ENCODE peak calls at places on chromosomes 16 and 17, in four cellular contexts. B, K, T and X are unnamed samples.

GRCh38 chr17:29807520-29808361 is 122.3 kb downstream of the SSH2 start:
- DNase-seq in T (peak; percentile 41), B (peak; percentile 65), K (peak; percentile 55), X (peak; percentile 71)

GRCh38 chr17:81400154-81400938 is 5.1 kb downstream of the BAHCC1 start:
- DNase-seq in T (no peak), B (no peak), K (no peak), X (peak; percentile 65)

GRCh38 chr17:80104321-80104955 is 3.1 kb downstream of the GAA start:
- DNase-seq in K (no peak), B (peak; percentile 57), T (no peak), X (no peak)

GRCh38 chr16:74999208-74999682 is 421 bp downstream of the ZNRF1 start:
- DNase-seq in B (peak; percentile 71), K (peak; percentile 33), T (peak; percentile 20), X (no peak)

GRCh38 chr16:72921106-72921505 is 126.8 kb downstream of the ZFHX3 start:
- DNase-seq in K (no peak), T (no peak), B (no peak), X (no peak)

GRCh38 chr16:24208710-24209109 is 47.4 kb upstream of the CACNG3 start:
- DNase-seq in K (no peak), T (no peak), B (no peak), X (peak; percentile 69)

GRCh38 chr17:76710863-76711611 is at the start of gene MXRA7:
- DNase-seq in T (peak; percentile 65), B (peak; percentile 88), K (peak; percentile 71), X (peak; percentile 80)

GRCh38 chr17:57605734-57606105 is 139.4 kb downstream of the CCDC182 start:
- DNase-seq in T (no peak), K (no peak), B (peak; percentile 43), X (no peak)

GRCh38 chr17:40321502-40322416 is 12.8 kb downstream of the RARA start:
- DNase-seq in K (no peak), B (peak; percentile 57), T (no peak), X (no peak)

GRCh38 chr17:67347826-67348225 is 18.6 kb downstream of the PSMD12 start:
- DNase-seq in B (no peak), K (no peak), T (no peak), X (no peak)

GRCh38 chr17:81905993-81906392 is 4.0 kb downstream of the NPB start:
- DNase-seq in B (no peak), T (no peak), K (no peak), X (no peak)

GRCh38 chr16:25735645-25736044 is 43.9 kb downstream of the HS3ST4 start:
- DNase-seq in B (no peak), T (no peak), K (no peak), X (no peak)
- TF ChIP-seq CTCF in B (no peak), T (no peak), K (no peak), X (no peak)

GRCh38 chr16:61993076-61993475 is 43.2 kb downstream of the CDH8 start:
- DNase-seq in T (no peak), B (no peak), K (no peak), X (no peak)

GRCh38 chr16:61998460-61998859 is 37.8 kb downstream of the CDH8 start:
- DNase-seq in T (no peak), K (no peak), B (no peak), X (no peak)
- TF ChIP-seq CTCF in T (no peak), K (no peak), B (no peak), X (no peak)

GRCh38 chr17:61310611-61311010 is 89.0 kb upstream of the TBX2 start:
- DNase-seq in B (no peak), T (no peak), K (no peak), X (no peak)

GRCh38 chr17:61307905-61308886 is 91.4 kb upstream of the TBX2 start:
- DNase-seq in B (no peak), T (no peak), K (no peak), X (no peak)

GRCh38 chr17:61309362-61309761 is 90.3 kb upstream of the TBX2 start:
- DNase-seq in T (no peak), K (no peak), B (no peak), X (no peak)

GRCh38 chr17:61312406-61313295 is 87.0 kb upstream of the TBX2 start:
- DNase-seq in B (no peak), T (no peak), K (no peak), X (no peak)

GRCh38 chr17:61309857-61310256 is 89.8 kb upstream of the TBX2 start:
- DNase-seq in T (no peak), K (peak; percentile 44), B (no peak), X (no peak)
- TF ChIP-seq CTCF in T (no peak), K (no peak), B (no peak), X (no peak)

GRCh38 chr17:4967539-4968165 is at the start of gene SPAG7:
- DNase-seq in T (peak; percentile 94), B (peak; percentile 94), K (peak; percentile 95), X (peak; percentile 94)

GRCh38 chr17:4969551-4970231 is 2.1 kb upstream of the SPAG7 start:
- DNase-seq in K (no peak), T (no peak), B (no peak), X (no peak)

GRCh38 chr17:4968916-4969550 is 1.4 kb upstream of the SPAG7 start:
- DNase-seq in B (no peak), T (no peak), K (peak; percentile 78), X (no peak)

GRCh38 chr17:4966844-4967538 is 626 bp downstream of the SPAG7 start:
- DNase-seq in B (peak; percentile 88), K (peak; percentile 99), T (peak; percentile 91), X (peak; percentile 94)

DNA sequence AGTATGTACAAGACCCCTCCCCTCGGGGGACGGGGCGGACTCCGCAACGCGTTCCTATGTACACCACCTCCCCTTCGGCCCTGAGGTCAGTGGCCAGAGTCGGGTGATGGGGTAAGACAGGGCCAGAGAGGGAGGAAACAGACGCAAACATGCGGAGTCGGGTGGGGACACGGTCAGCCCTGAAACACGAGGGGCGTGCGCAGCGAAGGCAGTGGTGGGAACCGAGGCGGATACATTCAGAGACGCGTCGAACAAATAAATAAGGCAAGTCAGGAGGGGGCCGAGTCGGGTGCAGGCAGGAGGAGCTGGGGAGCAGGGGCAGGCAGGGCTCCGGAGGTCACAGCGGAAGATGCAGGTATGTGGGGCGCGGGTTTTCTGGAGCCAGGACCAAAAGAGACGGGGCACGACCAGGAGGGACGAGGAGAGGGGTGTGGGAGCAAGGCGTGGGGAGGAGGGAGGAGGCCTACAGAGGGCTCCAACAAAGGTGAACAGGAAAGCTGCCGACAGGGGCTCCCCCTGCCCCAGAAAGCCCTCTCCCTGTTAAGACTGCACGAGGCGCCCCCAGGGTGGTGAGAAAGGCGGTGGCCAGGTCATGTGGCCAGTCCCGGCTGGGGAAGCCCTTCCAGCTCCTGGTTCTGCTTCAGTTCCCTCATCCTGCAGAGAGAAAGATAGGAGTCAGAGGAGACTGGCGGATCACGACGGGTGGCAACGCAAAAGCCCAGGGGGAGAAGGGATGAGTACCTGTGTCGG is 724 bp upstream of the SPAG7 start:
- DNase-seq in T (peak; percentile 28), B (no peak), K (no peak), X (peak; percentile 64)
- TF ChIP-seq CTCF in T (no peak), B (no peak), K (no peak), X (no peak)

DNA sequence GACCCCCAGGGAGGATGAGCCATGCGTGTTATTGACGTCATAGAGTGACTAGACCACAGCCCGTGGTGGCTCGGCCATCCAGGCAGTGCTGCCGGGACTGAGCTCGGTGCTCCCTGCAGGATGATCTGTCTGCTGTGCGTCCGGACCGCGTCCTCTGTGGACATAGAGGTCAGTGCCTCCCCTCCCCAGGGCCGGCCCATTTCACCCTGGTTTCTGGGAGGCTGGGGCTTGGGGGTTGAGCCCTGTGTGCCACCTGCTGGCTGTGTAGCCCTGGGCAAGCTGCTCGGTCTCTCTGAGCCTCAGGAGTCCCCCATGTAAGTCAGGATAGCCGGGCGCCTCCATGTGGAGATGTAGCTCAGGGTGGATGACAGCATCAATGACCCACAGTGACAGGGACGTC is 8.3 kb downstream of the TSC2 start:
- DNase-seq in B (no peak), T (no peak), K (no peak), X (no peak)
- TF ChIP-seq CTCF in B (no peak), T (no peak), K (no peak), X (no peak)

DNA sequence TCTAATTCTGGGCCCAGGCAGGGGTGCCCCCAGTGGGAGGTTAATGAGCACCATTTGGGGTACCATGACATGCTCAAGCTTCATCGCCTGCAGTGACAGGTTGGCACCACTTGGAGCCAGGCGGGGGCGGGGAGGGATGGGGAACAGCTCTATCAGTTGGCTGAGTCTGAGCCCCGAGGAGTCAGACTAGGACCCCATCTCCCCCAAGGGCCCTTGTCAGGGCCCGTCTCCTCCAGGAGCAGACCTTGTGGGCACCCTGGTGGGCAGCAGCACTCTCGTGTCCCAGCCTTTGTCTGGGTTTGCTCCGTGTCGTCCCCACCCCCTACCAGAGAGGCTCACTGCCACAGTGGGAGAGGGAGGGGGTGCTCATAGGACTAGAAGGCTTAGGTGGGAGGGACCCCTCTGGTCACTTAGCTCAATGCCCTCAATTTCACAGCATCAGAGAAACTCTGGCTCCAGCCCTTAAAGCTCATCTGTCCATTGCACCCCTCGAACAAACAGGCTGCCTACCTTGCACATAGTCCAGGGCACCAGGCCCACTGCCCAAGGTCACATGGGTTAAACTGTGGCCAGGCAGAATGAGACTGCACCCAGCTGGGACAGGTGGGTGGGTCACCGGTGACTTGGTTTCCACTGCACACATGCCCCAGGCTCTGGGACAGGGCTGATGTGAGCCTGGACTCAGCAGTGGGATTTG is 4.1 kb downstream of the PPP1R9B start:
- DNase-seq in T (no peak), B (no peak), K (no peak), X (no peak)
- TF ChIP-seq CTCF in T (no peak), B (no peak), K (peak; percentile 14), X (no peak)

GRCh38 chr16:88505405-88506082 is 52.5 kb downstream of the ZFPM1 start:
- DNase-seq in B (peak; percentile 98), K (peak; percentile 36), T (no peak), X (peak; percentile 52)
- TF ChIP-seq CTCF in B (peak; percentile 73), K (peak; percentile 12), T (peak; percentile 36), X (peak; percentile 38)

GRCh38 chr17:73170921-73171320 is 6.1 kb downstream of the SSTR2 start:
- DNase-seq in B (no peak), T (no peak), K (no peak), X (no peak)

GRCh38 chr17:73174126-73174525 is 9.3 kb downstream of the SSTR2 start:
- DNase-seq in B (no peak), T (no peak), K (no peak), X (no peak)

GRCh38 chr17:73168667-73169066 is 3.9 kb downstream of the SSTR2 start:
- DNase-seq in B (no peak), K (no peak), T (no peak), X (no peak)

GRCh38 chr17:73170324-73170723 is 5.5 kb downstream of the SSTR2 start:
- DNase-seq in B (no peak), K (no peak), T (no peak), X (no peak)

DNA sequence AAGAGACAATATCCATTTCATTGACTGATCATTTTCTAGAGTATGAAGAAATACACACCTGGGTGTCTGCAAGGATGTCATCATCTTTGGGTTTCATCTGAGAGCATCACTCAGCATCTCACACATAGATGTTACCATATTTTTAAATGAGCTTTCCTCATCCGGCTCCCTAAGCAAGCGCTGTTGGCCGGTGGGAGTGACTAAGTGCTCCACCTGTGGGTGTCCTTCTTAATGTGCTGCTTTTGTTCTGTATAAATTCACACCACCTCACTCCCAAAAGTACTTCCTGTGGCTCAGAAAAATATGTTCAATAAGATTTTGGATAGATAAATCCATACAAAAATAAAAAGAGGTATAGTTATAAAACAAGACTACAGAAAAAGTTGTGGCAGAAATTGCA is 7.4 kb downstream of the SSTR2 start:
- DNase-seq in B (no peak), K (no peak), T (no peak), X (no peak)
- TF ChIP-seq CTCF in B (no peak), K (no peak), T (no peak), X (no peak)